ENCODE peak calls at places on chromosomes 12 and 14, in six cellular contexts. J is IMR-90, P is left lung, S is HFFc6, W is endothelial cell, T is epithelial cell of esophagus. H is an unnamed sample.

GRCh38 chr14:24274101-24274543 is 2.7 kb upstream of the RABGGTA start:
- DNase-seq in P (no peak), T (peak), W (no peak), S (no peak), J (peak), H (peak)

GRCh38 chr12:24020391-24021163 is 71.1 kb upstream of the SOX5 start:
- DNase-seq in P (no peak), W (no peak), T (no peak), S (no peak), J (no peak), H (no peak)

GRCh38 chr12:42421844-42422779 is 96.1 kb downstream of the PPHLN1 start:
- DNase-seq in P (no peak), T (no peak), W (no peak), J (peak), S (peak), H (no peak)

GRCh38 chr12:80032967-80033366 is 66.4 kb upstream of the OTOGL start:
- DNase-seq in W (no peak), J (peak), T (no peak), S (no peak), P (no peak), H (no peak)

GRCh38 chr14:78902010-78902623 is 731.9 kb downstream of the NRXN3 start:
- DNase-seq in W (peak), T (peak), J (peak), P (no peak), S (peak), H (no peak)

GRCh38 chr14:100676089-100676685 is 50.5 kb upstream of the DLK1 start:
- DNase-seq in P (no peak), T (no peak), J (no peak), W (no peak), S (no peak), H (no peak)

GRCh38 chr12:109126781-109127180 is 10.4 kb downstream of the ACACB start:
- DNase-seq in W (no peak), P (no peak), T (no peak), S (no peak), J (peak), H (no peak)

GRCh38 chr12:38402811-38403210 is 86.2 kb downstream of the ALG10B start:
- DNase-seq in W (no peak), J (no peak), P (no peak), S (no peak), T (no peak), H (no peak)

GRCh38 chr12:21852251-21852650 is 77.7 kb upstream of the KCNJ8 start:
- DNase-seq in P (no peak), T (peak), W (no peak), S (peak), J (peak), H (no peak)

GRCh38 chr14:33254342-33254741 is 315.7 kb downstream of the NPAS3 start:
- DNase-seq in P (no peak), T (no peak), J (no peak), W (no peak), S (no peak), H (no peak)

GRCh38 chr12:71338933-71339332 is 100.7 kb upstream of the LGR5 start:
- DNase-seq in T (no peak), J (no peak), W (no peak), S (no peak), P (no peak), H (no peak)

GRCh38 chr12:127081058-127081457 is 1185.9 kb upstream of the TMEM132C start:
- DNase-seq in S (no peak), J (no peak), T (no peak), P (no peak), W (no peak), H (no peak)

GRCh38 chr12:127077262-127078045 is 1189.5 kb upstream of the TMEM132C start:
- DNase-seq in P (no peak), S (no peak), J (no peak), T (no peak), W (no peak), H (no peak)

GRCh38 chr12:127078577-127079350 is 1188.2 kb upstream of the TMEM132C start:
- DNase-seq in W (no peak), J (no peak), S (peak), T (no peak), P (no peak), H (no peak)

GRCh38 chr12:127083028-127083949 is 1183.7 kb upstream of the TMEM132C start:
- DNase-seq in S (peak), T (peak), P (no peak), W (no peak), J (peak), H (no peak)

GRCh38 chr12:127079636-127080035 is 1187.3 kb upstream of the TMEM132C start:
- DNase-seq in J (no peak), W (no peak), S (no peak), T (no peak), P (no peak), H (no peak)
- TF ChIP-seq CTCF in J (no peak), W (no peak), S (no peak), T (no peak), P (no peak), H (no peak)

GRCh38 chr14:30906752-30907658 is 32.6 kb downstream of the COCH start:
- DNase-seq in J (peak), T (peak), P (no peak), W (no peak), S (no peak), H (no peak)
- TF ChIP-seq CTCF in J (peak), T (peak), P (peak), W (no peak), S (peak), H (no peak)

GRCh38 chr12:64411427-64411826 is 7.2 kb downstream of the XPOT start:
- DNase-seq in P (no peak), W (no peak), J (no peak), S (no peak), T (no peak), H (no peak)

GRCh38 chr12:64418209-64418608 is 14.0 kb downstream of the XPOT start:
- DNase-seq in W (no peak), P (no peak), T (no peak), J (no peak), S (no peak), H (no peak)

GRCh38 chr12:64413884-64414283 is 9.7 kb downstream of the XPOT start:
- DNase-seq in W (no peak), S (no peak), J (no peak), P (no peak), T (no peak), H (no peak)

GRCh38 chr12:64407342-64408223 is 3.4 kb downstream of the XPOT start:
- DNase-seq in T (no peak), W (no peak), S (no peak), P (no peak), J (no peak), H (no peak)

GRCh38 chr12:64412458-64412857 is 8.3 kb downstream of the XPOT start:
- DNase-seq in P (no peak), T (no peak), S (no peak), W (no peak), J (no peak), H (no peak)
- TF ChIP-seq CTCF in P (no peak), T (no peak), S (no peak), W (no peak), J (no peak), H (no peak)

GRCh38 chr12:7667025-7667575 is 1.4 kb upstream of the APOBEC1 start:
- DNase-seq in S (peak), W (no peak), T (no peak), P (no peak), J (no peak), H (no peak)
- TF ChIP-seq CTCF in S (peak), W (peak), T (no peak), P (no peak), J (no peak), H (no peak)

DNA sequence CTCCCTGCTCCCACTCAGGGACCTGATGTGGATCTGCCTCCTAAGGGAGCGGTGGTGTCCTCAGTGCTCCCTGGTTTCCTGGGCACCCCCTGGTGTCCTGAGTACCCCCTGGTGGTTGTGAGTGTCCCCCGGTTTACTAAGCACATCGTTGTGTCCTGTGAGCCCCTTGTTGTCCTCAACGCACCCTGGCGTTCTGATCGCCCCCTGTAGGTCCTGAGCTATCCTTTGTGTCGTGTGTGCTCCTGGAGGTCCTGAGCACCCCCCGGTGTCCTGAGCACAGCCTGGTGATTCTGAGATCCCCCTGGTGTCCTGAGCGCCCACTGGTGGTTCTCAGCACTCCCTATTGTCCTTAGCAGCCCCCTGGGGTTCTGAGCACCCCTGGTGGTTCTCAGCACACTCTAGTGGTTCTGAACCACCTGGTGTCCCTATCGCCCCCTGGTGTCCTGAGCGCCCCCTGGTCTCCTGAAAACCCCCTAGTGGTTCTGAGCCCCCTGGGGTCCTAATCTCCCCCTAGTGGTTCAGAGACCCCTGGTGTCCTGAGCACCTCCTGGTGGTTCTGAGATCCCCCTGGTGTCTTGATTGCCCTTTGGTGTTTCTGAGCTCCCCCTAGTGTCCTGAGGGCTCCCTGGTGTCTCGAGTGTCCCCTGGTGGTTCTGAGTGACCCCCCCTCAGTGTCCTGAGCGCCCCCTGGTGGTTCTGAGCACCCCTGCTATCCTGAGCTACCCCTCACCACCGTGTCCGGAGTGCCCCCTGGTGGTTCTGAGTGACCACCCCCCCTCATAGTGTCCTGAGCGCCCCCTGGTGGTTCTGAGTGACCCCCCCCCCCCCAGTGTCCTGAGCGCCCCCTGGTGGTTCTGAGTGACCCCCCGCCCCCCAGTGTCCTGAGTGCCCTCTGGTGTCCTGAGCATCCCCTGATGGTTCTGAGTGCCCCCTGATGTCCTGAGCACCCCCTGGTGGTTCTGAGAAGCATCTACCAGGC is 615.1 kb downstream of the TMEM121 start:
- DNase-seq in P (no peak), J (no peak), T (no peak), S (no peak), W (no peak), H (no peak)
- TF ChIP-seq CTCF in P (no peak), J (no peak), T (no peak), S (no peak), W (no peak), H (no peak)

DNA sequence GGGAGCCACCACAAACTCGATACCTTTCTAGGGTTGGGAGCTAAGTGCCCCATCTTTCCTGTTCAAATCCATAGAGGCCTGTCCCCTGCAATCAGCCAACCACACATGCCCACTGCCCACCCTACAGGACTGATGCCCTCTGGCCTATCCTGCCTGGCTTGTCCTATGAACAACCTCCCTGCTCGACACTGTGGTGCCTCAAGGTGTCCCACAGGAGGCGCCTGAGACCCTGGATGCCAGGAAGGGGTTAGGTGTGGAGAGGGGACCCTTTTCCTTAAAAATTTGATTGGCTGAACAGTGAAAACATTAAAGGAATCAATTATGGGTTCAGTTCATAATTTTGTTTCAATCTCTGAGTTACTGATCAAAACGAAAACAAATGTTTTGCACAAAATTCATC is 97.3 kb upstream of the FZD10 start:
- DNase-seq in S (no peak), J (no peak), P (no peak), T (no peak), W (no peak), H (no peak)
- TF ChIP-seq CTCF in S (no peak), J (no peak), P (no peak), T (no peak), W (no peak), H (no peak)